ENCODE peak calls at places on chromosome 21, in nine cellular contexts. K, A, B, I, Z, H, Y, D and M are unnamed samples. For H3K27me3, the result is how much of the 10 kb centered on the place peaks cover.

GRCh38 chr21:35252831-35253230 is 203.7 kb upstream of the RUNX1 start:
- DNase-seq in K (no peak), A (no peak), B (no peak), I (no peak), Z (no peak), H (no peak), Y (peak), D (no peak), M (no peak)

GRCh38 chr21:39863111-39863510 is 4.1 kb upstream of the PCP4 start:
- DNase-seq in K (no peak), A (peak), B (no peak), I (peak), Z (no peak), H (no peak), Y (no peak), D (no peak), M (no peak)

GRCh38 chr21:33026878-33027400 is 1.2 kb downstream of the OLIG2 start:
- DNase-seq in K (no peak), A (no peak), B (no peak), I (no peak), Z (no peak), H (no peak), Y (peak), D (no peak), M (no peak)

GRCh38 chr21:42234464-42235241 is 15.7 kb downstream of the ABCG1 start:
- DNase-seq in K (no peak), A (peak), B (peak), I (peak), Z (no peak), H (peak), Y (peak), D (no peak), M (peak)

GRCh38 chr21:44986471-44987291 is 46.9 kb downstream of the SLX9 start:
- DNase-seq in K (no peak), A (no peak), B (no peak), I (no peak), Z (no peak), H (peak), Y (no peak), D (no peak), M (peak)

GRCh38 chr21:14533555-14534400 is 12.3 kb downstream of the SAMSN1 start:
- DNase-seq in K (no peak), A (no peak), B (no peak), I (no peak), Z (no peak), H (no peak), Y (no peak), D (no peak), M (no peak)

GRCh38 chr21:26800455-26801454 is 44.5 kb downstream of the ADAMTS1 start:
- DNase-seq in K (no peak), A (no peak), B (no peak), I (no peak), Z (no peak), H (no peak), Y (peak), D (no peak), M (peak)

GRCh38 chr21:40531421-40531820 is 315.5 kb downstream of the DSCAM start:
- DNase-seq in K (no peak), A (no peak), B (no peak), I (no peak), Z (no peak), H (no peak), Y (no peak), D (no peak), M (no peak)

GRCh38 chr21:38402291-38402690 is 96.0 kb downstream of the ERG start:
- DNase-seq in K (no peak), A (no peak), B (no peak), I (no peak), Z (no peak), H (no peak), Y (no peak), D (no peak), M (no peak)
- H3K27me3 ChIP-seq in K (under half), A (under half), B (under half), I (under half), Z (under half), H (under half), Y (under half), D (under half), M (under half)

GRCh38 chr21:46320331-46320801 is 3.3 kb downstream of the C21orf58 start:
- DNase-seq in K (no peak), A (no peak), B (no peak), I (no peak), Z (no peak), H (no peak), Y (no peak), D (no peak), M (no peak)
- TF ChIP-seq POLR2A in K (no peak), A (no peak), B (no peak), I (no peak), Z (no peak), H (no peak), Y (no peak), D (no peak), M (no peak)

DNA sequence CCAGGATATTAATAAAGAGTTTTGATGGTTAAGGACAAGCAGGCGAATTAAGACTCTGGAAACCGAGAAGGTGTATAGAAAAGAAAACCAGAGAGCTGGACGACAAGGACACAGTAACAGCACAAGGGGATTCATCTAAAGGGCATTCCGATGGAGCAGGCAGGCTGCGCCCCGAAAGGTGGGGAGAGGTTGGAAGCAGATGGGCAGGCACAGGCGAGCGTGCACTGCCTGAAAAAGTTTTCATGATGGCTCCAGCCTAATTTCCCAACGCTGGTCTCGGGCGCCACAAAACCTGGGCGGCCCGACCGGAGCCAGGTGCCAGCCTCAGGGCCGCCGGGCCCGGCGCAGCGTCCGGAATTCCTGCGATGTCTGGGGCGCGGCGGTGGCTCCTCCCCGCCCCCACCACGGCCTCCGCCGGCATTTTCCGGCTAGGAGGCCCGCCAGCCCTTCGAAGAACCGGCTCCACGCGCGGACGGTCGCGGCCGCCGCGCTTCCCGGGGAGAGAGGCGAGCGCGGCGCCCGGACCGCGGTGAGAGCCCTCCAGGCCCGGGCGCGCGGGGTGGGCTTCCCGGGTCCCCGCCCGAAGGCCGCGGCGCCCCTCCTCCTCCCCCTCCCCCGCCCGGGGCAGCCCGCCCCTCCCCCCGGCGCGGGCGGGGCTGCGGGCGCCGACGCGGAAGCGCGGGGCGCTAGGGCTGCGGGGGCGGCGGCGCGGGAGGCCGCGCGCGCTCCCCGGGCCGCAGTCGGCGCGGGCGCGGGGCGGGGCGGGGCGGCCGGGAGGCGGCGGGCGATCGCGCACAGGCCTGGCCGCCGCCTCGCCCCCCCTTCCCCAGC is 701 bp upstream of the DYRK1A start:
- DNase-seq in K (peak), A (peak), B (peak), I (peak), Z (peak), H (peak), Y (peak), D (no peak), M (peak)
- TF ChIP-seq CTCF in K (no peak), A (no peak), B (no peak), I (peak), Z (no peak), H (no peak), Y (no peak), D (no peak), M (no peak)

GRCh38 chr21:27953328-27954045 is 986.6 kb upstream of the ADAMTS5 start:
- DNase-seq in K (no peak), A (no peak), B (no peak), I (no peak), Z (no peak), H (no peak), Y (no peak), D (no peak), M (no peak)
- H3K27me3 ChIP-seq in K (under half), A (under half), B (under half), I (under half), Z (under half), H (under half), Y (under half), D (under half), M (under half)

GRCh38 chr21:46223217-46223616 is 5.4 kb downstream of the LSS start:
- DNase-seq in K (no peak), A (no peak), B (no peak), I (no peak), Z (no peak), H (peak), Y (no peak), D (no peak), M (no peak)

GRCh38 chr21:46226920-46227599 is 1.5 kb downstream of the LSS start:
- DNase-seq in K (no peak), A (no peak), B (no peak), I (peak), Z (no peak), H (peak), Y (peak), D (no peak), M (no peak)

GRCh38 chr21:46227811-46228344 is 696 bp downstream of the LSS start:
- DNase-seq in K (no peak), A (no peak), B (no peak), I (no peak), Z (no peak), H (peak), Y (no peak), D (no peak), M (no peak)

GRCh38 chr21:46228345-46229051 is at the start of gene LSS:
- DNase-seq in K (peak), A (peak), B (peak), I (peak), Z (peak), H (peak), Y (peak), D (peak), M (peak)

DNA sequence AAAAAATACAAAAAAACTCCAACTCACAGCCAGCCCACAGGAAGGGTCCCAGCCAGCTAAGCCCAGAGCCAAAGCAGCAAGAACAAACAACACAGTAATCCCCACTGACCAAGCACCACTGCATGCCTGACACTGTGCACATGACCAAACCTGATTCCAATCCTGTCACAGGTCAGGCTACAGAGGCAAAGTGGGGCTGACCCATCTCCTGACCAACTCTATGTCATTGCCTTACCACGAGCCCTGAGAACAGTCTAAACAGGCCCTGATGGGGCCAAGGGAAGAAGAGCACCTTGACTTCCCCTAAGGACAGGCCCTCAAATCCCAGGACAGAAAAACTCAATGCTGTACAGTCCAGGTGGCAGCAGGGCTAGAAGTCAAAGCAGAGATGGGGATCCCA is 2.4 kb downstream of the LSS start:
- DNase-seq in K (no peak), A (no peak), B (peak), I (no peak), Z (no peak), H (no peak), Y (peak), D (no peak), M (no peak)
- TF ChIP-seq POLR2A in K (no peak), A (no peak), B (no peak), I (no peak), Z (no peak), H (no peak), Y (no peak), D (no peak), M (no peak)

GRCh38 chr21:43890042-43890441 is 25.0 kb downstream of the AGPAT3 start:
- DNase-seq in K (no peak), A (no peak), B (no peak), I (no peak), Z (no peak), H (peak), Y (no peak), D (no peak), M (no peak)

GRCh38 chr21:43892334-43892733 is 27.3 kb downstream of the AGPAT3 start:
- DNase-seq in K (no peak), A (no peak), B (no peak), I (no peak), Z (no peak), H (no peak), Y (no peak), D (no peak), M (no peak)

GRCh38 chr21:43893536-43894205 is 28.6 kb downstream of the AGPAT3 start:
- DNase-seq in K (no peak), A (no peak), B (no peak), I (no peak), Z (no peak), H (peak), Y (no peak), D (no peak), M (no peak)

GRCh38 chr21:43894206-43894577 is 29.2 kb downstream of the AGPAT3 start:
- DNase-seq in K (no peak), A (no peak), B (no peak), I (no peak), Z (no peak), H (no peak), Y (no peak), D (no peak), M (no peak)

DNA sequence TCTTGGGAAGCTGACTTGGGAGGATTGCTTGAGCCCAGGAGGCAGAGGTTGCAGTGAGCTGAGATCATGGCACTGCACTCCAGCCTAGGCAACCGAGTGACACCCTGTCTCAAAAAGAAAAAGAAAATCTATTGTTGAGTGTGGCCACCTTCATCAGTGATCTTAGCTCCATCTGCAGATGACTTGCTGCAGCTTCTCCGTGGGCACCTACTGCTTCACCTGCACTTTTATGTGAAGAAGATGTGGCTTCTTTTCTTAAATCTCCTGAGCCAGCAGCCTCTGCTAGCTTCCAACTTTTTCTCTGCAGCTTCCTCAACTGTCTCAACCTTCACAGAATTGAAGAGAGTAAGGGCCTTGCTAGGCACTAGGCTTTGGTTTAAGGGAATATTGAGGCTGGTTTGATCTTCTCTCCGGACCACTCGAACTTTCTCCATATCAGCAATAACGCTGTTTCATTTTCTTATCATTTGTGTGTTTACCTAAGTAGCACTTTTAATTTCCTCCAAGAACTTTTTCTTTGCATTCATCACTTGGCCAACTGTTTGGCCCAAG is 28.0 kb downstream of the AGPAT3 start:
- DNase-seq in K (no peak), A (no peak), B (no peak), I (no peak), Z (no peak), H (peak), Y (no peak), D (no peak), M (no peak)
- TF ChIP-seq CTCF in K (no peak), A (no peak), B (no peak), I (no peak), Z (no peak), H (no peak), Y (no peak), D (no peak), M (no peak)